ENCODE peak calls at places on chromosome 6, in five cellular contexts. K is stomach, C is breast epithelium, S is suprapubic skin, A is transverse colon. T is an unnamed sample.

GRCh38 chr6:26556263-26557070 is 18.3 kb downstream of the HMGN4 start:
- DNase-seq in K (no peak), C (no peak), S (no peak), A (no peak), T (no peak)

GRCh38 chr6:170129691-170130171 is 161.1 kb downstream of the DLL1 start:
- DNase-seq in K (peak), C (peak), S (peak), A (peak), T (no peak)

GRCh38 chr6:3390698-3391097 is 66.2 kb downstream of the SLC22A23 start:
- DNase-seq in K (peak), C (peak), S (peak), A (peak), T (no peak)

GRCh38 chr6:15962449-15962764 is 166.5 kb upstream of the MYLIP start:
- DNase-seq in K (no peak), C (no peak), S (no peak), A (no peak), T (no peak)

GRCh38 chr6:37524025-37524647 is 24.4 kb upstream of the CCDC167 start:
- DNase-seq in K (no peak), C (no peak), S (no peak), A (no peak), T (no peak)

GRCh38 chr6:157647261-157647915 is 175.7 kb upstream of the SNX9 start:
- DNase-seq in K (no peak), C (no peak), S (no peak), A (no peak), T (no peak)

GRCh38 chr6:24504642-24505586 is 10.1 kb downstream of the ALDH5A1 start:
- DNase-seq in K (no peak), C (no peak), S (no peak), A (peak), T (no peak)

GRCh38 chr6:56009620-56010019 is 134.2 kb upstream of the BMP5 start:
- DNase-seq in K (no peak), C (no peak), S (no peak), A (no peak), T (no peak)

GRCh38 chr6:149056777-149057463 is 260.6 kb upstream of the TAB2 start:
- DNase-seq in K (no peak), C (no peak), S (no peak), A (no peak), T (no peak)

GRCh38 chr6:100134703-100135102 is 140.7 kb upstream of the MCHR2 start:
- DNase-seq in K (no peak), C (no peak), S (no peak), A (no peak), T (no peak)

GRCh38 chr6:84623956-84624680 is 140.3 kb downstream of the TBX18 start:
- DNase-seq in K (no peak), C (no peak), S (no peak), A (no peak), T (no peak)

GRCh38 chr6:122781716-122782115 is 2.2 kb downstream of the FABP7 start:
- DNase-seq in K (no peak), C (no peak), S (no peak), A (no peak), T (no peak)

GRCh38 chr6:78513856-78514255 is 353.5 kb upstream of the IRAK1BP1 start:
- DNase-seq in K (no peak), C (no peak), S (no peak), A (no peak), T (no peak)

GRCh38 chr6:163419413-163420314 is 5.1 kb downstream of the QKI start:
- DNase-seq in K (no peak), C (no peak), S (no peak), A (no peak), T (no peak)

GRCh38 chr6:16684896-16685554 is 76.2 kb downstream of the ATXN1 start:
- DNase-seq in K (no peak), C (no peak), S (no peak), A (no peak), T (no peak)

GRCh38 chr6:7243188-7243942 is 69.6 kb downstream of the SSR1 start:
- DNase-seq in K (no peak), C (peak), S (no peak), A (peak), T (no peak)

GRCh38 chr6:168031411-168032382 is 34.2 kb downstream of the KIF25 start:
- DNase-seq in K (no peak), C (peak), S (no peak), A (no peak), T (no peak)
- TF ChIP-seq POLR2AphosphoS5 in K (no peak), C (no peak), S (no peak), A (no peak), T (no peak)

DNA sequence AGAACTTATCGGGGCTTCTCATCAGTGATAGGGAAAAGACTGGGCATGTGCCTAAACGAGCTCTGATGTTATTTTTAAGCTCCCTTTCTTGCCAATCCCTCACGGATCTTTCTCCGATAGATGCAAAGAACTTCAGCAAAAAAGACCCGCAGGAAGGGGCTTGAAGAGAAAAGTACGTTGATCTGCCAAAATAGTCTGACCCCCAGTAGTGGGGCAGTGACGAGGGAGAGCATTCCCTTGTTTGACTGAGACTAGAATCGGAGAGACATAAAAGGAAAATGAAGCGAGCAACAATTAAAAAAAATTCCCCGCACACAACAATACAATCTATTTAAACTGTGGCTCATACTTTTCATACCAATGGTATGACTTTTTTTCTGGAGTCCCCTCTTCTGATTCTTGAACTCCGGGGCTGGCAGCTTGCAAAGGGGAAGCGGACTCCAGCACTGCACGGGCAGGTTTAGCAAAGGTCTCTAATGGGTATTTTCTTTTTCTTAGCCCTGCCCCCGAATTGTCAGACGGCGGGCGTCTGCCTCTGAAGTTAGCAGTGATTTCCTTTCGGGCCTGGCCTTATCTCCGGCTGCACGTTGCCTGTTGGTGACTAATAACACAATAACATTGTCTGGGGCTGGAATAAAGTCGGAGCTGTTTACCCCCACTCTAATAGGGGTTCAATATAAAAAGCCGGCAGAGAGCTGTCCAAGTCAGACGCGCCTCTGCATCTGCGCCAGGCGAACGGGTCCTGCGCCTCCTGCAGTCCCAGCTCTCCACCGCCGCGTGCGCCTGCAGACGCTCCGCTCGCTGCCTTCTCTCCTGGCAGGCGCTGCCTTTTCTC is at the start of gene EDN1:
- DNase-seq in K (peak), C (peak), S (peak), A (peak), T (peak)
- TF ChIP-seq POLR2AphosphoS5 in K (peak), C (no peak), S (peak), A (peak), T (peak)

GRCh38 chr6:83047065-83047754 is 18.4 kb downstream of the UBE3D start:
- DNase-seq in K (no peak), C (no peak), S (no peak), A (no peak), T (no peak)
- TF ChIP-seq POLR2AphosphoS5 in K (no peak), C (no peak), S (no peak), A (no peak), T (no peak)

DNA sequence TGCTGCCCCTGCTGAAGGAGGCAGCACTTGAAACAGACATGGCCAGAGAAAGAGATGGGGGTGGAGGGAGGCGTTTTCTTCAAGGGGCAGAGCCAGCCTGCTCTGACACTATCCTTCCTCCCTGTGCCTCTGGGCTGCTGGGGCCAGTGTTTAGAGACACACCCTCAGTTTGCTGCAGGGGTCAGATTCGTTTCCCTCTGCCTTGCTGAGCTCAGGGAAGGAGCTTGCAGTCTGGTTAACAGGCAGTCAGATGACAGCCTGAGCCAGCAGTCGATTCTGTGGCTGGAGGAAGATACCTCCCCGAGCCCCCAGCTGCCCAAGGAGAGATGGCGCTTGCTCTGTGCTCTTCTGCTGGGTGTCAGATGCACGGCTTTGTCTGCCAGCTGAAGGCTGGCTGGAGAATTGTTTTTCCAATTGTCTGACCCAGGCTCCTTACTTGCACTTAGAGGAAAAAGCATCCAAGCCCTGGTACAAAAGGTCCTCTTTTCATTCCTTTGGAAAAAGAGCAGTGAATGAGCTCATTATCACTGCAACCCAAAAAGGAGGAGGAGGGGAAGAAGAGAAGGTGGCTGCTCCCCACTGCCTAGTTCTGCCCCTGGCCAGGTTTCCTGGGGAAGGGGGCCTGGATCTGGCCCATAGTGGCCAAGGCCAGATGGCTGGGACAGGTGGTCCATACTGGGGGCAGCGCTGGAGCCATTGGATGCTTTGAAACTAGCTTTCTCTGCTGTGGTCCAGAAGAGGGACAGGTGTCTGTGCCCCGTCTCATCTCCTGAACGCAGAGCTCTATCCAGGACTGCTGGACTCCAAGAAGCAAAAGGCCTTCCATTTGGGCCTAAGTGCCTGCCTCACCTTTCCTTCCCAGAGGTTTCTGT is 88.2 kb downstream of the TCP11 start:
- DNase-seq in K (no peak), C (peak), S (no peak), A (peak), T (no peak)
- TF ChIP-seq POLR2AphosphoS5 in K (peak), C (no peak), S (no peak), A (peak), T (no peak)

GRCh38 chr6:33247977-33248642 is 23.6 kb downstream of the VPS52 start:
- DNase-seq in K (peak), C (peak), S (peak), A (peak), T (peak)
- TF ChIP-seq POLR2AphosphoS5 in K (peak), C (no peak), S (no peak), A (no peak), T (no peak)